ENCODE peak calls at places on chromosome 6, in ten cellular contexts. One of them, this sample, is unnamed. For H3K36me3, the result is how much of the 10 kb centered on the place peaks cover.

GRCh38 chr6:2562721-2563120 is 188.0 kb downstream of the MYLK4 start:
- DNase-seq in uterus: no peak
- DNase-seq in endothelial cell of umbilical vein: no peak
- DNase-seq in CD8-positive, alpha-beta T cell: no peak
- DNase-seq in kidney: no peak
- DNase-seq in thyroid gland: no peak
- DNase-seq in cardiac muscle cell: peak
- DNase-seq in psoas muscle: no peak
- DNase-seq in prostate gland: no peak
- DNase-seq in PC-9: no peak
- DNase-seq in this sample: no peak

GRCh38 chr6:91276315-91276714 is 689.4 kb upstream of the MAP3K7 start:
- DNase-seq in uterus: no peak
- DNase-seq in CD8-positive, alpha-beta T cell: no peak
- DNase-seq in thyroid gland: no peak
- DNase-seq in cardiac muscle cell: no peak
- DNase-seq in prostate gland: no peak
- DNase-seq in psoas muscle: no peak
- DNase-seq in endothelial cell of umbilical vein: no peak
- DNase-seq in kidney: no peak
- DNase-seq in PC-9: no peak
- DNase-seq in this sample: no peak

GRCh38 chr6:66096679-66097078 is 389.7 kb upstream of the EYS start:
- DNase-seq in cardiac muscle cell: no peak
- DNase-seq in PC-9: no peak
- DNase-seq in uterus: no peak
- DNase-seq in prostate gland: no peak
- DNase-seq in endothelial cell of umbilical vein: no peak
- DNase-seq in CD8-positive, alpha-beta T cell: no peak
- DNase-seq in thyroid gland: no peak
- DNase-seq in kidney: peak
- DNase-seq in psoas muscle: no peak
- DNase-seq in this sample: no peak

GRCh38 chr6:110520992-110521543 is 44.7 kb upstream of the SLC22A16 start:
- DNase-seq in uterus: no peak
- DNase-seq in PC-9: no peak
- DNase-seq in endothelial cell of umbilical vein: no peak
- DNase-seq in prostate gland: no peak
- DNase-seq in cardiac muscle cell: no peak
- DNase-seq in CD8-positive, alpha-beta T cell: no peak
- DNase-seq in kidney: no peak
- DNase-seq in thyroid gland: no peak
- DNase-seq in psoas muscle: no peak
- DNase-seq in this sample: no peak

GRCh38 chr6:170088349-170088951 is 202.4 kb downstream of the DLL1 start:
- DNase-seq in CD8-positive, alpha-beta T cell: no peak
- DNase-seq in psoas muscle: no peak
- DNase-seq in PC-9: no peak
- DNase-seq in kidney: peak
- DNase-seq in cardiac muscle cell: no peak
- DNase-seq in prostate gland: no peak
- DNase-seq in endothelial cell of umbilical vein: no peak
- DNase-seq in uterus: peak
- DNase-seq in thyroid gland: no peak
- DNase-seq in this sample: peak

GRCh38 chr6:129416337-129416990 is 293.5 kb downstream of the ARHGAP18 start:
- DNase-seq in uterus: no peak
- DNase-seq in CD8-positive, alpha-beta T cell: no peak
- DNase-seq in prostate gland: no peak
- DNase-seq in endothelial cell of umbilical vein: no peak
- DNase-seq in PC-9: no peak
- DNase-seq in psoas muscle: no peak
- DNase-seq in kidney: no peak
- DNase-seq in thyroid gland: peak
- DNase-seq in cardiac muscle cell: no peak
- DNase-seq in this sample: no peak

GRCh38 chr6:23503173-23503572 is 622.8 kb upstream of the NRSN1 start:
- DNase-seq in psoas muscle: no peak
- DNase-seq in thyroid gland: no peak
- DNase-seq in prostate gland: no peak
- DNase-seq in uterus: no peak
- DNase-seq in kidney: no peak
- DNase-seq in cardiac muscle cell: no peak
- DNase-seq in CD8-positive, alpha-beta T cell: no peak
- DNase-seq in endothelial cell of umbilical vein: no peak
- DNase-seq in PC-9: no peak
- DNase-seq in this sample: no peak

GRCh38 chr6:157131250-157131649 is 192.1 kb downstream of the TMEM242 start:
- DNase-seq in psoas muscle: no peak
- DNase-seq in PC-9: no peak
- DNase-seq in kidney: no peak
- DNase-seq in thyroid gland: no peak
- DNase-seq in uterus: no peak
- DNase-seq in CD8-positive, alpha-beta T cell: no peak
- DNase-seq in cardiac muscle cell: no peak
- DNase-seq in prostate gland: no peak
- DNase-seq in endothelial cell of umbilical vein: no peak
- DNase-seq in this sample: no peak

GRCh38 chr6:36924131-36924530 is 30.4 kb upstream of the PI16 start:
- DNase-seq in cardiac muscle cell: no peak
- DNase-seq in PC-9: no peak
- DNase-seq in thyroid gland: no peak
- DNase-seq in psoas muscle: no peak
- DNase-seq in CD8-positive, alpha-beta T cell: no peak
- DNase-seq in kidney: no peak
- DNase-seq in endothelial cell of umbilical vein: no peak
- DNase-seq in uterus: no peak
- DNase-seq in prostate gland: no peak
- DNase-seq in this sample: no peak

GRCh38 chr6:112443118-112443641 is 96.0 kb downstream of the RFPL4B start:
- DNase-seq in psoas muscle: no peak
- DNase-seq in prostate gland: no peak
- DNase-seq in PC-9: no peak
- DNase-seq in cardiac muscle cell: no peak
- DNase-seq in endothelial cell of umbilical vein: no peak
- DNase-seq in CD8-positive, alpha-beta T cell: no peak
- DNase-seq in uterus: no peak
- DNase-seq in thyroid gland: peak
- DNase-seq in kidney: no peak
- DNase-seq in this sample: no peak

GRCh38 chr6:39821739-39822532 is 29.8 kb downstream of the DAAM2 start:
- DNase-seq in psoas muscle: no peak
- DNase-seq in CD8-positive, alpha-beta T cell: no peak
- DNase-seq in uterus: peak
- DNase-seq in prostate gland: no peak
- DNase-seq in endothelial cell of umbilical vein: no peak
- DNase-seq in cardiac muscle cell: peak
- DNase-seq in thyroid gland: no peak
- DNase-seq in PC-9: no peak
- DNase-seq in kidney: no peak
- DNase-seq in this sample: no peak

GRCh38 chr6:1424306-1424927 is 35.0 kb downstream of the FOXF2 start:
- DNase-seq in cardiac muscle cell: peak
- DNase-seq in PC-9: no peak
- DNase-seq in prostate gland: peak
- DNase-seq in thyroid gland: peak
- DNase-seq in kidney: no peak
- DNase-seq in CD8-positive, alpha-beta T cell: no peak
- DNase-seq in endothelial cell of umbilical vein: peak
- DNase-seq in psoas muscle: peak
- DNase-seq in uterus: no peak
- DNase-seq in this sample: no peak

GRCh38 chr6:56909115-56909907 is 45.6 kb upstream of the BEND6 start:
- DNase-seq in thyroid gland: no peak
- DNase-seq in endothelial cell of umbilical vein: no peak
- DNase-seq in prostate gland: no peak
- DNase-seq in uterus: no peak
- DNase-seq in psoas muscle: no peak
- DNase-seq in cardiac muscle cell: no peak
- DNase-seq in kidney: no peak
- DNase-seq in PC-9: no peak
- DNase-seq in CD8-positive, alpha-beta T cell: no peak
- DNase-seq in this sample: no peak

GRCh38 chr6:29071831-29072723 is 15.0 kb downstream of the OR2B3 start:
- DNase-seq in prostate gland: no peak
- DNase-seq in thyroid gland: no peak
- DNase-seq in uterus: no peak
- DNase-seq in endothelial cell of umbilical vein: peak
- DNase-seq in PC-9: no peak
- DNase-seq in cardiac muscle cell: peak
- DNase-seq in psoas muscle: no peak
- DNase-seq in kidney: no peak
- DNase-seq in CD8-positive, alpha-beta T cell: no peak
- DNase-seq in this sample: no peak

GRCh38 chr6:136886110-136886509 is 36.0 kb upstream of the SLC35D3 start:
- DNase-seq in prostate gland: no peak
- DNase-seq in thyroid gland: no peak
- DNase-seq in uterus: no peak
- DNase-seq in endothelial cell of umbilical vein: no peak
- DNase-seq in cardiac muscle cell: no peak
- DNase-seq in CD8-positive, alpha-beta T cell: no peak
- DNase-seq in PC-9: peak
- DNase-seq in psoas muscle: no peak
- DNase-seq in kidney: no peak
- DNase-seq in this sample: no peak

GRCh38 chr6:134853111-134854055 is 96.5 kb downstream of the ALDH8A1 start:
- DNase-seq in cardiac muscle cell: peak
- DNase-seq in PC-9: no peak
- DNase-seq in psoas muscle: no peak
- DNase-seq in endothelial cell of umbilical vein: no peak
- DNase-seq in prostate gland: no peak
- DNase-seq in uterus: peak
- DNase-seq in thyroid gland: no peak
- DNase-seq in kidney: no peak
- DNase-seq in CD8-positive, alpha-beta T cell: no peak
- DNase-seq in this sample: no peak

GRCh38 chr6:157593596-157593995 is 212.6 kb downstream of the ZDHHC14 start:
- DNase-seq in psoas muscle: no peak
- DNase-seq in cardiac muscle cell: no peak
- DNase-seq in prostate gland: no peak
- DNase-seq in kidney: no peak
- DNase-seq in thyroid gland: no peak
- DNase-seq in uterus: no peak
- DNase-seq in CD8-positive, alpha-beta T cell: no peak
- DNase-seq in PC-9: no peak
- DNase-seq in endothelial cell of umbilical vein: no peak
- DNase-seq in this sample: no peak

GRCh38 chr6:35382015-35382414 is 39.7 kb downstream of the PPARD start:
- DNase-seq in cardiac muscle cell: no peak
- DNase-seq in uterus: no peak
- DNase-seq in kidney: no peak
- DNase-seq in PC-9: no peak
- DNase-seq in CD8-positive, alpha-beta T cell: no peak
- DNase-seq in endothelial cell of umbilical vein: no peak
- DNase-seq in psoas muscle: peak
- DNase-seq in thyroid gland: no peak
- DNase-seq in prostate gland: no peak
- DNase-seq in this sample: no peak
- TF ChIP-seq CTCF in cardiac muscle cell: no peak
- TF ChIP-seq CTCF in uterus: no peak
- TF ChIP-seq CTCF in kidney: no peak
- TF ChIP-seq CTCF in PC-9: no peak
- TF ChIP-seq CTCF in CD8-positive, alpha-beta T cell: no peak
- TF ChIP-seq CTCF in endothelial cell of umbilical vein: no peak
- TF ChIP-seq CTCF in psoas muscle: no peak
- TF ChIP-seq CTCF in thyroid gland: no peak
- TF ChIP-seq CTCF in prostate gland: no peak
- TF ChIP-seq CTCF in this sample: no peak

DNA sequence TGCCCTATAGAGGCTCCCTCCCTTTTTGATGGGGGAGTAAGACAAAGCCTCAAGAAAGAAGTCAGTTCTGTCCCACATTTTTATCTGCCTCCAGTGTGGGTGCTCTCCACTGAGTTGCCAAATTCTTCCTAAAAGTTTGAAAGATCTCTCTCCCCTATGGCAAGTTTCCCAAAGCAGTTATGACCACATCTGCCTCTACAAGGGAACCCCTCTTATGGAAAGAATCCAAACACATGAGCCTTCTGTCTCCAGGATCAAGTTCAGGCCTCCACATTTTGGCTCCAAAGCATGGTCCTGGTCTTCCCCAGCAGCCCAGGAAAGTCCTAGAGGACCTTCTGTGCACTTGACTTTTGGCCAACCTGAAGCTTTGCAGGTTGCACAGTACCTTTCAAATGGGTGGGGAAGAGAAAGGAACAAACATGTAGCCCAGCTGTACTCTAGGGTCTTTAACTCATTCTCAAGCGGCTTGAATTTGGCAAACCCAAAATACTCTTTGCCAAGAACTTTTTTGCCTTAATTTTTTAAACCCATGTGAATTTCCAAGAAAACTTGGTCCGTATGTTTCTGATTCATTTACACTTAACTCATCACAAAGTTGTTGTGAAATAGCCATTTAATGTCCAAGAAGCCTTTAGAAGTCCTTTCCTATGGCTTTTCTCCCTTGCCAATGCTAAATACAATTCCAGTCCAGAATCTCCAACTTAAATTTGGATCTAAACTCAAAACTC is 240.0 kb upstream of the TBX18 start:
- DNase-seq in kidney: no peak
- DNase-seq in cardiac muscle cell: peak
- DNase-seq in prostate gland: no peak
- DNase-seq in psoas muscle: no peak
- DNase-seq in uterus: no peak
- DNase-seq in CD8-positive, alpha-beta T cell: no peak
- DNase-seq in endothelial cell of umbilical vein: no peak
- DNase-seq in thyroid gland: no peak
- DNase-seq in PC-9: no peak
- DNase-seq in this sample: no peak
- H3K36me3 ChIP-seq in kidney: under half
- H3K36me3 ChIP-seq in cardiac muscle cell: under half
- H3K36me3 ChIP-seq in prostate gland: under half
- H3K36me3 ChIP-seq in psoas muscle: under half
- H3K36me3 ChIP-seq in uterus: under half
- H3K36me3 ChIP-seq in CD8-positive, alpha-beta T cell: under half
- H3K36me3 ChIP-seq in endothelial cell of umbilical vein: under half
- H3K36me3 ChIP-seq in thyroid gland: under half
- H3K36me3 ChIP-seq in PC-9: under half
- H3K36me3 ChIP-seq in this sample: under half

GRCh38 chr6:166420351-166420750 is 37.6 kb upstream of the MPC1 start:
- DNase-seq in prostate gland: no peak
- DNase-seq in cardiac muscle cell: peak
- DNase-seq in endothelial cell of umbilical vein: peak
- DNase-seq in CD8-positive, alpha-beta T cell: no peak
- DNase-seq in PC-9: no peak
- DNase-seq in uterus: no peak
- DNase-seq in thyroid gland: no peak
- DNase-seq in psoas muscle: no peak
- DNase-seq in kidney: peak
- DNase-seq in this sample: no peak
- TF ChIP-seq CTCF in prostate gland: no peak
- TF ChIP-seq CTCF in cardiac muscle cell: peak
- TF ChIP-seq CTCF in endothelial cell of umbilical vein: peak
- TF ChIP-seq CTCF in CD8-positive, alpha-beta T cell: no peak
- TF ChIP-seq CTCF in PC-9: no peak
- TF ChIP-seq CTCF in uterus: peak
- TF ChIP-seq CTCF in thyroid gland: no peak
- TF ChIP-seq CTCF in psoas muscle: no peak
- TF ChIP-seq CTCF in kidney: no peak
- TF ChIP-seq CTCF in this sample: no peak

DNA sequence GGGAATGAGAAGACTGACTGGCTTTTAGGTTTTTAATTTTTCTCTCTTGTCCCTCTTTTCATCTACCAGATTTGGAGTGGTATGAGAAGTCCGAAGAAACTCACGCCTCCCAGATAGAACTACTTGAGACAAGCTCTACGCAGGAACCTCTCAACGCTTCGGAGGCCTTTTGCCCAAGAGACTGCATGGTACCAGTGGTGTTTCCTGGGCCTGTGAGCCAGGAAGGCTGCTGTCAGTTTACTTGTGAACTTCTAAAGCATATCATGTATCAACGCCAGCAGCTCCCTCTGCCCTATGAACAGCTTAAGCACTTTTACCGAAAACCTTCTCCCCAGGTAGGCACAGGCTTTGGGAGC is 650 bp downstream of the MAD2L1BP start:
- DNase-seq in psoas muscle: no peak
- DNase-seq in PC-9: no peak
- DNase-seq in endothelial cell of umbilical vein: no peak
- DNase-seq in uterus: no peak
- DNase-seq in thyroid gland: peak
- DNase-seq in prostate gland: no peak
- DNase-seq in kidney: no peak
- DNase-seq in cardiac muscle cell: peak
- DNase-seq in CD8-positive, alpha-beta T cell: no peak
- DNase-seq in this sample: no peak
- H3K36me3 ChIP-seq in psoas muscle: under half
- H3K36me3 ChIP-seq in PC-9: under half
- H3K36me3 ChIP-seq in endothelial cell of umbilical vein: under half
- H3K36me3 ChIP-seq in uterus: under half
- H3K36me3 ChIP-seq in thyroid gland: under half
- H3K36me3 ChIP-seq in prostate gland: under half
- H3K36me3 ChIP-seq in kidney: under half
- H3K36me3 ChIP-seq in cardiac muscle cell: under half
- H3K36me3 ChIP-seq in CD8-positive, alpha-beta T cell: under half
- H3K36me3 ChIP-seq in this sample: under half